ENCODE peak calls at places on chromosomes 13 and 19, in four cellular contexts. J is left ventricle myocardium inferior, Z is body of pancreas, X is Peyer's patch. L is an unnamed sample.

GRCh38 chr19:412356-413355 is 3.7 kb upstream of the C2CD4C start:
- DNase-seq in J (no peak), Z (peak; percentile 4), X (no peak), L (no peak)

GRCh38 chr13:31965361-31966066 is 66.1 kb upstream of the FRY start:
- DNase-seq in J (no peak), Z (peak; percentile 30), X (no peak), L (peak; percentile 62)

GRCh38 chr13:44573071-44573470 is 3.1 kb downstream of the TSC22D1 start:
- DNase-seq in J (no peak), Z (no peak), X (no peak), L (no peak)

GRCh38 chr19:55079400-55080038 is 3.9 kb downstream of the EPS8L1 start:
- DNase-seq in J (no peak), Z (no peak), X (no peak), L (no peak)

GRCh38 chr19:12156254-12157058 is at the start of gene ZNF625:
- DNase-seq in J (peak; percentile 91), Z (peak; percentile 91), X (peak; percentile 72), L (peak; percentile 79)

GRCh38 chr13:108618233-108618632 is 11.2 kb upstream of the MYO16 start:
- DNase-seq in J (no peak), Z (no peak), X (no peak), L (no peak)

GRCh38 chr13:107743983-107744382 is 471.4 kb downstream of the LIG4 start:
- DNase-seq in J (no peak), Z (no peak), X (no peak), L (no peak)

GRCh38 chr19:38544569-38545315 is 73.0 kb downstream of the MAP4K1 start:
- DNase-seq in J (no peak), Z (no peak), X (no peak), L (no peak)

GRCh38 chr19:54534156-54534555 is 31.5 kb downstream of the LAIR2 start:
- DNase-seq in J (no peak), Z (no peak), X (no peak), L (no peak)

GRCh38 chr19:42068361-42068755 is 1.6 kb downstream of the GRIK5 start:
- DNase-seq in J (no peak), Z (no peak), X (no peak), L (no peak)
- H3K4me3 ChIP-seq in J (peak overlapping the region; percentile 59), Z (no peak overlapping the region), X (no peak overlapping the region), L (no peak overlapping the region)

DNA sequence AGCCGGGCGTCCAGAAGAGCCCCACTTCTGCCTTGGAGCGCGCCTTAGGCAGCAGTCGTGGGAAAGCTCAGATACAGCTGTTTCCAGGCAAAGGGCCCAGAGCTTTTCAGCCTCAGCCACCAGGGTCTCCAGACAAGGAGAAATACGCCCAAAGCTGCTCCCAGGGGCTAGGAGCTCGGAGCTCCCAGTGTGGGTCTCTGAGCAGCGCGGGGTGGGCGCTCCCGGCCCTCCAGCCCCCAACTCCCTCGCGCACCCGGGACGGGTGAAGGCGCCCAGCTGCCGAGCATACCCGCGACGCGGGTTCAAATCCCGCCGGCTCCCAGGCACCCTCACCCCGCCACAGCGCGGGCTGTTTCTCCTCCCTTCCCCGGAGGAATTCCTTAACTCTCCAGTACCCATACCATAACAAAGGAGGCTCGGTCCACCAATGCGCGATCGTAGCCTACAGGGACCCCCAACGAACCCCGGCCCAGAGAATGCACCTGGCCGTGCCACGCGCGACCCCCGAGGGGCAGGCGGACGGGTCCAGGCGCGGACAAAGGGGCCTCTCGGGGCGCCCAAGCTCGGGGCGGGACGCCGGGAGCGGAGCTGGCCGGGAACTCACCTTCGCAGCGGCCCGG is 507 bp downstream of the COL4A1 start:
- DNase-seq in J (no peak), Z (no peak), X (no peak), L (no peak)
- H3K4me3 ChIP-seq in J (peak overlapping the region; percentile 83), Z (peak overlapping the region; percentile 19), X (peak overlapping the region; percentile 54), L (no peak overlapping the region)

DNA sequence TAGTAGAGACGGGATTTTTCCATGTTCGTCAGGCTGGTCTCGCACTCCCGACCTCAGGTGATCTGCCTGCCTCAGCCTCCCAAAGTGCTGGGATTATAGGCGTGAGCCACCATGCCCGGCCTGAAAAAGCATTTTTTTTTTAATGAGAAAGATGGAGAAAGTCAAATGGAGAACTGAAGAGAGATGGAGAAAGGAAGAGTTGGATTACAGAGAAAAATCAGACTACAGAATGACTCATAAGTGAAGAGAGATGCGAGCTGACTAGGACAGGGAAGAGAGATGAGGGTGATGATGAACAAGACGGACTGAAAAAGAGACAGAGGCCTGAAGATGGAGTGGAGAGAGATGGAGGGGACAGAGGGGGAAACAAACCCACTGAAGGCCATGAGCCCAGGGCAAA is 1.5 kb downstream of the DHX34 start:
- DNase-seq in J (no peak), Z (no peak), X (no peak), L (no peak)
- H3K4me3 ChIP-seq in J (no peak overlapping the region), Z (no peak overlapping the region), X (no peak overlapping the region), L (no peak overlapping the region)

DNA sequence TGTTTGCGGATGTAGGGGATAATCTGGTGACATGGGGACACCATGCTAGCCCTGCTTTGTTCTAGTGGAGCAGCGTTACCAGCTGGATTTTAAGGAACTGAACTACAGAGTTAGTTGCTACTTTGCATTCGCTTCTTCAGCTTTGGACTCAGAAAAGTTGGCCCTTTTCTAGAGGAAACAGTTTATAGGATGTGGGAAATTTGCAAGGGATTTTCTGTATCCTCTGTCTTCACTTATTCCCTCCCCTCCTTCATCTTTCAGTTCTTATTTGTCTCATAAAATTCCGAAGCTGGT is 2.1 kb downstream of the GATAD2A start:
- DNase-seq in J (no peak), Z (no peak), X (no peak), L (no peak)
- H3K4me3 ChIP-seq in J (peak overlapping the region; percentile 95), Z (no peak overlapping the region), X (no peak overlapping the region), L (no peak overlapping the region)

DNA sequence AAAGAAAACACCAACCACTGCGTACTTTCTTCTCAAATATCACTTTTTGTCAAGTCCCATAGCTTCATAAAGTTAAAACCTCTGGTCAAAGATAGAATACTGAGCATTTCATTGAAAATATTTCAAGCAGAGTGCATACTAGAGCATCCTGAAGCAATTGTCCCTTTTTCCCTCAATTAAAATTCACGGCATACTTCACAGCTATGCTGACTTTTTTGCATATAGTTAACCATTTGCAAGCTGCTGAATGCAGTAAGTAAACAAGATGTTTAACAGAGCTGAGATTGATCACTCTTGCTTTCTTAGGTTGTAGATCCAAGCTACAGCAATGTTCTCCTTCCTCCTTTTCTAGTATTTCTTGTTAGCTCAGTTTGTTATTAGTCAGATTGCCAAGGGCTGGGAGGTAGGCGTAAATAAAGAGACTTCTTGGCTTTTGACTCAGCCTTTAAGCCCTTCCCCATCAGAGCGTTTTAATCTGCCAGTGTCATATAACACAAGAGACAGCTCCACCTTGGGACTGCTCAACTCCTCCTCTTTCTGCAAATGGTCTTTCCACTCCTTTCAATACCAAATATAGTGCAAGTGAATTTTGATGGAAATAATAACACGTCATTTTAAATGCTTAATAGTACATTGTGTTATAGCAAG is at the start of gene SLITRK6:
- DNase-seq in J (no peak), Z (no peak), X (no peak), L (no peak)
- H3K4me3 ChIP-seq in J (peak within 1 kb of the TSS; percentile 13), Z (no peak within 1 kb of the TSS), X (no peak within 1 kb of the TSS), L (no peak within 1 kb of the TSS)

GRCh38 chr19:15641901-15642491 is 1.3 kb downstream of the CYP4F3 start:
- DNase-seq in J (no peak), Z (no peak), X (peak; percentile 30), L (no peak)

GRCh38 chr19:15642807-15643206 is 2.1 kb downstream of the CYP4F3 start:
- DNase-seq in J (no peak), Z (no peak), X (no peak), L (no peak)

GRCh38 chr19:15640904-15641597 is 354 bp downstream of the CYP4F3 start:
- DNase-seq in J (no peak), Z (no peak), X (no peak), L (no peak)

GRCh38 chr19:15643387-15643786 is 2.7 kb downstream of the CYP4F3 start:
- DNase-seq in J (no peak), Z (no peak), X (no peak), L (no peak)

GRCh38 chr19:15640294-15640903 is at the start of gene CYP4F3:
- DNase-seq in J (peak; percentile 74), Z (peak; percentile 61), X (no peak), L (no peak)
- H3K4me3 ChIP-seq in J (no peak within 1 kb of the TSS), Z (no peak within 1 kb of the TSS), X (no peak within 1 kb of the TSS), L (no peak within 1 kb of the TSS)